ENCODE peak calls at places on chromosomes 7 and 10, in four cellular contexts. J, P, C and I are unnamed samples.

GRCh38 chr7:82810558-82811259 is 352.0 kb downstream of the PCLO start:
- DNase-seq in P (peak), C (peak), J (no peak), I (no peak)

GRCh38 chr10:130805635-130806030 is 505.9 kb downstream of the TCERG1L start:
- DNase-seq in J (no peak), P (no peak), C (no peak), I (no peak)

GRCh38 chr7:94700926-94701554 is 45.1 kb upstream of the SGCE start:
- DNase-seq in P (peak), J (no peak), C (no peak), I (no peak)

GRCh38 chr7:37208528-37208927 is 240.1 kb downstream of the ELMO1 start:
- DNase-seq in J (no peak), P (peak), C (no peak), I (peak)

GRCh38 chr10:78255796-78256638 is 222.4 kb downstream of the RPS24 start:
- DNase-seq in C (peak), P (peak), J (no peak), I (no peak)

GRCh38 chr7:42691030-42691639 is 220.7 kb downstream of the C7orf25 start:
- DNase-seq in C (no peak), J (no peak), P (peak), I (peak)

GRCh38 chr7:8303904-8304528 is 42.0 kb upstream of the ICA1 start:
- DNase-seq in J (no peak), C (no peak), P (no peak), I (no peak)

GRCh38 chr10:97889461-97890265 is 40.0 kb downstream of the GOLGA7B start:
- DNase-seq in J (no peak), P (peak), C (no peak), I (no peak)

GRCh38 chr10:43206391-43207235 is 60.3 kb downstream of the RASGEF1A start:
- DNase-seq in P (no peak), J (peak), C (no peak), I (no peak)

GRCh38 chr7:12674861-12675260 is 12.6 kb upstream of the ARL4A start:
- DNase-seq in P (peak), J (no peak), C (no peak), I (peak)

GRCh38 chr7:89091550-89091949 is 296.0 kb upstream of the TEX47 start:
- DNase-seq in P (no peak), C (no peak), J (no peak), I (no peak)